ENCODE peak calls at places on chromosome 6, in six cellular contexts. B is midbrain, Z is HEK293T, M is adrenal gland, J is amygdala, R is left cardiac atrium. O is an unnamed sample.

GRCh38 chr6:160417550-160417949 is 69.4 kb downstream of the SLC22A3 start:
- DNase-seq in B (no peak), Z (no peak), M (no peak), J (no peak), R (no peak), O (no peak)

GRCh38 chr6:168083142-168083885 is 4.3 kb upstream of the FRMD1 start:
- DNase-seq in B (no peak), Z (no peak), M (no peak), J (no peak), R (no peak), O (no peak)

GRCh38 chr6:158649289-158650143 is at the start of gene SYTL3:
- DNase-seq in B (peak), Z (no peak), M (peak), J (peak), R (peak), O (no peak)

GRCh38 chr6:157711060-157711459 is 112.0 kb upstream of the SNX9 start:
- DNase-seq in B (no peak), Z (no peak), M (peak), J (no peak), R (no peak), O (no peak)

GRCh38 chr6:21115111-21115510 is 478.4 kb upstream of the SOX4 start:
- DNase-seq in B (no peak), Z (no peak), M (peak), J (no peak), R (no peak), O (peak)

GRCh38 chr6:132813173-132813856 is 1.1 kb upstream of the RPS12 start:
- DNase-seq in B (peak), Z (no peak), M (peak), J (peak), R (peak), O (peak)

GRCh38 chr6:165637591-165637990 is 25.4 kb downstream of the PDE10A start:
- DNase-seq in B (no peak), Z (no peak), M (no peak), J (no peak), R (no peak), O (no peak)

GRCh38 chr6:23446394-23447001 is 679.5 kb upstream of the NRSN1 start:
- DNase-seq in B (peak), Z (peak), M (no peak), J (no peak), R (no peak), O (peak)

GRCh38 chr6:140052757-140053729 is 678.6 kb upstream of the CITED2 start:
- DNase-seq in B (no peak), Z (peak), M (no peak), J (no peak), R (no peak), O (peak)

GRCh38 chr6:157966990-157967389 is 14.7 kb upstream of the SYNJ2 start:
- DNase-seq in B (no peak), Z (no peak), M (no peak), J (no peak), R (no peak), O (no peak)

GRCh38 chr6:125843593-125843992 is 52.8 kb downstream of the NCOA7 start:
- DNase-seq in B (peak), Z (no peak), M (no peak), J (no peak), R (no peak), O (no peak)

GRCh38 chr6:14865609-14866100 is 380.2 kb upstream of the JARID2 start:
- DNase-seq in B (no peak), Z (no peak), M (no peak), J (no peak), R (no peak), O (no peak)

GRCh38 chr6:111559193-111560097 is 46.2 kb downstream of the TRAF3IP2 start:
- DNase-seq in B (no peak), Z (no peak), M (no peak), J (no peak), R (no peak), O (no peak)

GRCh38 chr6:168410554-168411011 is 30.4 kb upstream of the SMOC2 start:
- DNase-seq in B (no peak), Z (no peak), M (no peak), J (no peak), R (no peak), O (no peak)

GRCh38 chr6:14763139-14763538 is 482.7 kb upstream of the JARID2 start:
- DNase-seq in B (no peak), Z (no peak), M (no peak), J (no peak), R (no peak), O (no peak)

GRCh38 chr6:16158943-16159557 is 30.2 kb downstream of the MYLIP start:
- DNase-seq in B (peak), Z (no peak), M (no peak), J (peak), R (no peak), O (no peak)

GRCh38 chr6:158648682-158649131 is 1.1 kb upstream of the SYTL3 start:
- DNase-seq in B (no peak), Z (no peak), M (no peak), J (no peak), R (no peak), O (no peak)

GRCh38 chr6:142361765-142362540 is 60.1 kb downstream of the ADGRG6 start:
- DNase-seq in B (no peak), Z (no peak), M (no peak), J (no peak), R (no peak), O (no peak)

GRCh38 chr6:144936764-144937163 is 651.6 kb downstream of the UTRN start:
- DNase-seq in B (no peak), Z (no peak), M (no peak), J (no peak), R (no peak), O (no peak)

GRCh38 chr6:52663120-52663934 is 7.6 kb upstream of the TMEM14A start:
- DNase-seq in B (peak), Z (peak), M (peak), J (no peak), R (peak), O (peak)

GRCh38 chr6:16575655-16576054 is 185.6 kb downstream of the ATXN1 start:
- DNase-seq in B (no peak), Z (no peak), M (no peak), J (no peak), R (no peak), O (no peak)

GRCh38 chr6:136059308-136059707 is 190.8 kb downstream of the MTFR2 start:
- DNase-seq in B (peak), Z (no peak), M (peak), J (no peak), R (no peak), O (no peak)

GRCh38 chr6:7727951-7728854 is 2.3 kb downstream of the BMP6 start:
- DNase-seq in B (peak), Z (peak), M (peak), J (peak), R (peak), O (peak)

GRCh38 chr6:142680308-142680707 is 264.7 kb downstream of the HIVEP2 start:
- DNase-seq in B (no peak), Z (no peak), M (no peak), J (no peak), R (peak), O (no peak)

GRCh38 chr6:101114703-101115102 is 233.6 kb upstream of the ASCC3 start:
- DNase-seq in B (peak), Z (peak), M (no peak), J (no peak), R (no peak), O (peak)

GRCh38 chr6:160379464-160379863 is 31.3 kb downstream of the SLC22A3 start:
- DNase-seq in B (no peak), Z (no peak), M (no peak), J (no peak), R (no peak), O (no peak)

GRCh38 chr6:69379518-69379917 is 417.3 kb downstream of the LMBRD1 start:
- DNase-seq in B (no peak), Z (no peak), M (no peak), J (no peak), R (no peak), O (no peak)

GRCh38 chr6:158879180-158879579 is 60.0 kb upstream of the EZR start:
- DNase-seq in B (no peak), Z (no peak), M (no peak), J (no peak), R (no peak), O (no peak)

GRCh38 chr6:142927274-142927586 is 17.7 kb downstream of the HIVEP2 start:
- DNase-seq in B (no peak), Z (no peak), M (no peak), J (no peak), R (no peak), O (no peak)

GRCh38 chr6:130447374-130447773 is 81.6 kb downstream of the TMEM200A start:
- DNase-seq in B (no peak), Z (no peak), M (no peak), J (no peak), R (no peak), O (no peak)

GRCh38 chr6:84739866-84740208 is 24.6 kb downstream of the TBX18 start:
- DNase-seq in B (no peak), Z (no peak), M (no peak), J (no peak), R (no peak), O (no peak)

GRCh38 chr6:15796844-15797243 is 134.0 kb upstream of the DTNBP1 start:
- DNase-seq in B (no peak), Z (no peak), M (no peak), J (no peak), R (no peak), O (no peak)

GRCh38 chr6:43171284-43172126 is 436 bp downstream of the SRF start:
- DNase-seq in B (no peak), Z (no peak), M (no peak), J (no peak), R (no peak), O (peak)

GRCh38 chr6:122116105-122116504 is 283.3 kb upstream of the HSF2 start:
- DNase-seq in B (no peak), Z (no peak), M (no peak), J (no peak), R (no peak), O (no peak)

GRCh38 chr6:15993716-15994228 is 135.1 kb upstream of the MYLIP start:
- DNase-seq in B (no peak), Z (no peak), M (no peak), J (no peak), R (no peak), O (no peak)

GRCh38 chr6:154382707-154383106 is 26.1 kb upstream of the IPCEF1 start:
- DNase-seq in B (no peak), Z (no peak), M (no peak), J (no peak), R (no peak), O (no peak)

GRCh38 chr6:38180586-38180985 is 361.1 kb downstream of the ZFAND3 start:
- DNase-seq in B (no peak), Z (no peak), M (no peak), J (no peak), R (no peak), O (peak)

O was measured in HAP-1.